ENCODE peak calls at places on chromosomes 2 and 18, in ten cellular contexts. One of them, this sample, is unnamed.

GRCh38 chr2:64652231-64653173 is 1.2 kb downstream of the SERTAD2 start:
- DNase-seq in fibroblast of the aortic adventitia: peak
- DNase-seq in colonic mucosa: peak
- DNase-seq in AG10803: peak
- DNase-seq in stomach: no peak
- DNase-seq in IMR-90: peak
- DNase-seq in ovary: peak
- DNase-seq in GM23338: peak
- DNase-seq in GM12865: peak
- DNase-seq in choroid plexus epithelial cell: peak
- DNase-seq in this sample: peak

GRCh38 chr2:98346259-98347236 is at the start of gene CNGA3:
- DNase-seq in AG10803: peak
- DNase-seq in ovary: no peak
- DNase-seq in GM12865: no peak
- DNase-seq in fibroblast of the aortic adventitia: peak
- DNase-seq in colonic mucosa: no peak
- DNase-seq in choroid plexus epithelial cell: peak
- DNase-seq in GM23338: peak
- DNase-seq in IMR-90: peak
- DNase-seq in stomach: no peak
- DNase-seq in this sample: peak

GRCh38 chr2:437180-437579 is 149.3 kb upstream of the ALKAL2 start:
- DNase-seq in IMR-90: no peak
- DNase-seq in colonic mucosa: no peak
- DNase-seq in AG10803: no peak
- DNase-seq in choroid plexus epithelial cell: no peak
- DNase-seq in GM12865: no peak
- DNase-seq in ovary: no peak
- DNase-seq in GM23338: no peak
- DNase-seq in stomach: no peak
- DNase-seq in fibroblast of the aortic adventitia: no peak
- DNase-seq in this sample: no peak

GRCh38 chr2:140528982-140529381 is 1601.8 kb downstream of the LRP1B start:
- DNase-seq in colonic mucosa: no peak
- DNase-seq in GM23338: no peak
- DNase-seq in fibroblast of the aortic adventitia: no peak
- DNase-seq in GM12865: no peak
- DNase-seq in ovary: no peak
- DNase-seq in IMR-90: no peak
- DNase-seq in choroid plexus epithelial cell: peak
- DNase-seq in AG10803: no peak
- DNase-seq in stomach: no peak
- DNase-seq in this sample: no peak

GRCh38 chr2:164717000-164717597 is 95.8 kb upstream of the GRB14 start:
- DNase-seq in GM23338: peak
- DNase-seq in GM12865: no peak
- DNase-seq in fibroblast of the aortic adventitia: peak
- DNase-seq in AG10803: peak
- DNase-seq in ovary: no peak
- DNase-seq in colonic mucosa: no peak
- DNase-seq in stomach: no peak
- DNase-seq in IMR-90: peak
- DNase-seq in choroid plexus epithelial cell: peak
- DNase-seq in this sample: peak

GRCh38 chr2:70460333-70460732 is 93.3 kb downstream of the TGFA start:
- DNase-seq in ovary: no peak
- DNase-seq in GM23338: peak
- DNase-seq in GM12865: no peak
- DNase-seq in IMR-90: no peak
- DNase-seq in choroid plexus epithelial cell: no peak
- DNase-seq in colonic mucosa: no peak
- DNase-seq in AG10803: no peak
- DNase-seq in fibroblast of the aortic adventitia: no peak
- DNase-seq in stomach: no peak
- DNase-seq in this sample: no peak

GRCh38 chr2:230932556-230933511 is 7.8 kb upstream of the GPR55 start:
- DNase-seq in GM23338: no peak
- DNase-seq in choroid plexus epithelial cell: peak
- DNase-seq in fibroblast of the aortic adventitia: peak
- DNase-seq in stomach: peak
- DNase-seq in GM12865: no peak
- DNase-seq in ovary: peak
- DNase-seq in AG10803: peak
- DNase-seq in IMR-90: peak
- DNase-seq in colonic mucosa: no peak
- DNase-seq in this sample: peak

GRCh38 chr2:68943581-68944568 is 8.8 kb downstream of the GKN2 start:
- DNase-seq in choroid plexus epithelial cell: peak
- DNase-seq in GM23338: peak
- DNase-seq in IMR-90: peak
- DNase-seq in stomach: peak
- DNase-seq in colonic mucosa: peak
- DNase-seq in AG10803: peak
- DNase-seq in fibroblast of the aortic adventitia: peak
- DNase-seq in GM12865: peak
- DNase-seq in ovary: peak
- DNase-seq in this sample: peak

GRCh38 chr18:27901424-27902226 is 275.3 kb downstream of the CDH2 start:
- DNase-seq in AG10803: no peak
- DNase-seq in IMR-90: no peak
- DNase-seq in stomach: no peak
- DNase-seq in GM23338: no peak
- DNase-seq in GM12865: no peak
- DNase-seq in choroid plexus epithelial cell: no peak
- DNase-seq in colonic mucosa: no peak
- DNase-seq in fibroblast of the aortic adventitia: no peak
- DNase-seq in ovary: no peak
- DNase-seq in this sample: no peak

GRCh38 chr18:35661483-35662146 is 80.1 kb downstream of the GALNT1 start:
- DNase-seq in IMR-90: no peak
- DNase-seq in GM23338: peak
- DNase-seq in colonic mucosa: no peak
- DNase-seq in fibroblast of the aortic adventitia: peak
- DNase-seq in ovary: no peak
- DNase-seq in stomach: no peak
- DNase-seq in choroid plexus epithelial cell: no peak
- DNase-seq in GM12865: peak
- DNase-seq in AG10803: no peak
- DNase-seq in this sample: peak

GRCh38 chr2:204691911-204692510 is 146.7 kb downstream of the PARD3B start:
- DNase-seq in GM23338: peak
- DNase-seq in IMR-90: peak
- DNase-seq in GM12865: peak
- DNase-seq in AG10803: peak
- DNase-seq in ovary: peak
- DNase-seq in choroid plexus epithelial cell: peak
- DNase-seq in stomach: peak
- DNase-seq in fibroblast of the aortic adventitia: peak
- DNase-seq in colonic mucosa: peak
- DNase-seq in this sample: peak

GRCh38 chr2:46458763-46459505 is 20.4 kb upstream of the TMEM247 start:
- DNase-seq in IMR-90: no peak
- DNase-seq in fibroblast of the aortic adventitia: no peak
- DNase-seq in GM12865: no peak
- DNase-seq in choroid plexus epithelial cell: no peak
- DNase-seq in GM23338: no peak
- DNase-seq in stomach: no peak
- DNase-seq in ovary: no peak
- DNase-seq in AG10803: no peak
- DNase-seq in colonic mucosa: no peak
- DNase-seq in this sample: no peak

GRCh38 chr2:220152281-220152680 is 524.9 kb downstream of the SLC4A3 start:
- DNase-seq in GM23338: no peak
- DNase-seq in AG10803: peak
- DNase-seq in ovary: no peak
- DNase-seq in GM12865: no peak
- DNase-seq in IMR-90: no peak
- DNase-seq in choroid plexus epithelial cell: no peak
- DNase-seq in stomach: no peak
- DNase-seq in fibroblast of the aortic adventitia: no peak
- DNase-seq in colonic mucosa: no peak
- DNase-seq in this sample: no peak

GRCh38 chr2:151007365-151007764 is 254.3 kb downstream of the RBM43 start:
- DNase-seq in ovary: no peak
- DNase-seq in GM23338: no peak
- DNase-seq in GM12865: no peak
- DNase-seq in IMR-90: peak
- DNase-seq in stomach: no peak
- DNase-seq in AG10803: peak
- DNase-seq in colonic mucosa: no peak
- DNase-seq in fibroblast of the aortic adventitia: no peak
- DNase-seq in choroid plexus epithelial cell: no peak
- DNase-seq in this sample: no peak
- H3K4me3 ChIP-seq in ovary: no peak
- H3K4me3 ChIP-seq in GM23338: no peak
- H3K4me3 ChIP-seq in GM12865: no peak
- H3K4me3 ChIP-seq in IMR-90: no peak
- H3K4me3 ChIP-seq in stomach: no peak
- H3K4me3 ChIP-seq in AG10803: no peak
- H3K4me3 ChIP-seq in colonic mucosa: no peak
- H3K4me3 ChIP-seq in fibroblast of the aortic adventitia: no peak
- H3K4me3 ChIP-seq in choroid plexus epithelial cell: no peak
- H3K4me3 ChIP-seq in this sample: no peak

DNA sequence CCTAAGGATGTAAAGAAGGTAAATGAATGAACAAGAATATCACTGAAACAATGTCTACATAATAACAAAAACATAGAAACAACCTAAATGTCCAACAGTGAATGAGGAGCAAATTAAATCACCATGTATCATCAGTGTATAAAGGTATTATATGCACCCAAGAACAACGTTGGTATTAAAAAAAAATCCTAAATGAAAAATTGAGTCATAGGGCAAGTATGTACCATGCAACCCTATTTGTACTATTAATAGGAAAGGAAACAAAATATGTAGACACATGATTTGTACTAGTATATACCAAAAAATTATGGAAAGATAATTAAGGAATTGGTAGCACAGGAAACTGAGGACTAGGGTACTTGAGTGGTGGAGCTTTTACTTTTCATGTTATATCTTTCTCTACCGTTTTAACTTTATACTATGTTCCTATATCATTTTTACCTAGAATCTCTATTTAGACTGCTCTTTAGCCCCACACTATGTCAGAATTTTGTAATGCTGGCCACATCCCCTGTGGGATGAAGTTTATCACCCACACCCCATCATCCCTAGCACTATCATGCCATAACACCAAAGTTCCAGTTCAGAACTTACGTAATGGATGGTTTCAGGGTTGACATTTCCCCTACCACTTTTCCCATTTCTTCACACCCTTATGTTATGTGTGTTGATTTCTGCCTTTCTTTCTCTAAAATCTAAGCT is 25.6 kb downstream of the IKZF2 start:
- DNase-seq in GM23338: no peak
- DNase-seq in colonic mucosa: no peak
- DNase-seq in fibroblast of the aortic adventitia: peak
- DNase-seq in ovary: no peak
- DNase-seq in AG10803: no peak
- DNase-seq in choroid plexus epithelial cell: peak
- DNase-seq in GM12865: no peak
- DNase-seq in IMR-90: peak
- DNase-seq in stomach: no peak
- DNase-seq in this sample: no peak
- TF ChIP-seq CTCF in GM23338: no peak
- TF ChIP-seq CTCF in colonic mucosa: no peak
- TF ChIP-seq CTCF in fibroblast of the aortic adventitia: no peak
- TF ChIP-seq CTCF in ovary: no peak
- TF ChIP-seq CTCF in AG10803: no peak
- TF ChIP-seq CTCF in choroid plexus epithelial cell: peak
- TF ChIP-seq CTCF in GM12865: no peak
- TF ChIP-seq CTCF in IMR-90: no peak
- TF ChIP-seq CTCF in stomach: no peak
- TF ChIP-seq CTCF in this sample: no peak

GRCh38 chr2:173146590-173146989 is 70.9 kb downstream of the MAP3K20 start:
- DNase-seq in IMR-90: peak
- DNase-seq in GM23338: no peak
- DNase-seq in GM12865: peak
- DNase-seq in fibroblast of the aortic adventitia: no peak
- DNase-seq in stomach: no peak
- DNase-seq in ovary: no peak
- DNase-seq in colonic mucosa: no peak
- DNase-seq in AG10803: no peak
- DNase-seq in choroid plexus epithelial cell: peak
- DNase-seq in this sample: peak

GRCh38 chr2:173149491-173149890 is 73.8 kb downstream of the MAP3K20 start:
- DNase-seq in AG10803: no peak
- DNase-seq in IMR-90: no peak
- DNase-seq in GM23338: no peak
- DNase-seq in fibroblast of the aortic adventitia: no peak
- DNase-seq in choroid plexus epithelial cell: peak
- DNase-seq in colonic mucosa: no peak
- DNase-seq in GM12865: no peak
- DNase-seq in ovary: no peak
- DNase-seq in stomach: no peak
- DNase-seq in this sample: no peak

GRCh38 chr2:173150087-173150486 is 74.4 kb downstream of the MAP3K20 start:
- DNase-seq in GM12865: no peak
- DNase-seq in fibroblast of the aortic adventitia: peak
- DNase-seq in AG10803: peak
- DNase-seq in stomach: no peak
- DNase-seq in colonic mucosa: no peak
- DNase-seq in choroid plexus epithelial cell: peak
- DNase-seq in GM23338: no peak
- DNase-seq in IMR-90: peak
- DNase-seq in ovary: no peak
- DNase-seq in this sample: no peak

GRCh38 chr2:173150963-173151362 is 75.3 kb downstream of the MAP3K20 start:
- DNase-seq in fibroblast of the aortic adventitia: no peak
- DNase-seq in ovary: no peak
- DNase-seq in AG10803: no peak
- DNase-seq in GM23338: no peak
- DNase-seq in GM12865: no peak
- DNase-seq in colonic mucosa: no peak
- DNase-seq in choroid plexus epithelial cell: no peak
- DNase-seq in IMR-90: peak
- DNase-seq in stomach: no peak
- DNase-seq in this sample: no peak

GRCh38 chr2:173148520-173148919 is 72.9 kb downstream of the MAP3K20 start:
- DNase-seq in stomach: no peak
- DNase-seq in GM12865: no peak
- DNase-seq in colonic mucosa: no peak
- DNase-seq in GM23338: no peak
- DNase-seq in IMR-90: peak
- DNase-seq in ovary: no peak
- DNase-seq in fibroblast of the aortic adventitia: no peak
- DNase-seq in AG10803: peak
- DNase-seq in choroid plexus epithelial cell: peak
- DNase-seq in this sample: peak
- H3K4me3 ChIP-seq in stomach: no peak
- H3K4me3 ChIP-seq in GM12865: no peak
- H3K4me3 ChIP-seq in colonic mucosa: no peak
- H3K4me3 ChIP-seq in GM23338: no peak
- H3K4me3 ChIP-seq in IMR-90: no peak
- H3K4me3 ChIP-seq in ovary: no peak
- H3K4me3 ChIP-seq in fibroblast of the aortic adventitia: no peak
- H3K4me3 ChIP-seq in AG10803: no peak
- H3K4me3 ChIP-seq in choroid plexus epithelial cell: no peak
- H3K4me3 ChIP-seq in this sample: no peak

DNA sequence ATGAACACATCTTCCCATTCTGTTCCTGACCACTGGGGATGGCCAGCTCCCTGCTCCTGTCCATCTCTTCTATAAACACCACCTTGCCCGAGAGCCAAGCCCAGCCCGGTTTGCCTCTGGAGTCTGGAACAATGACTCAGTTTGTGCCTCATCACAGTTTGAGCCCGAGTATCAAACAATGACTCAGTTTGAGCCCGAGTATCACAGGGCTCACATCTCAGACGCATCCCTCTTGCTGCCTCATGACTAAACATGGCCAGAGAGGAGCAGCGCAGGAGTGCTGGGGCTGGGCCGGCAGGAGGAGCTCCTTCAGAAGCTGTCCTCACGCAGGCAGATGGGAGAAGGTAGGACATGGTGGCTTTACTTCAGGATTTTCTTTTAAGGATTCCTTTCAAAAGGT is 68.7 kb downstream of the PXDN start:
- DNase-seq in fibroblast of the aortic adventitia: peak
- DNase-seq in GM23338: no peak
- DNase-seq in GM12865: no peak
- DNase-seq in choroid plexus epithelial cell: peak
- DNase-seq in IMR-90: peak
- DNase-seq in stomach: peak
- DNase-seq in AG10803: peak
- DNase-seq in ovary: peak
- DNase-seq in colonic mucosa: no peak
- DNase-seq in this sample: peak
- TF ChIP-seq CTCF in fibroblast of the aortic adventitia: peak
- TF ChIP-seq CTCF in GM23338: no peak
- TF ChIP-seq CTCF in GM12865: no peak
- TF ChIP-seq CTCF in choroid plexus epithelial cell: peak
- TF ChIP-seq CTCF in IMR-90: peak
- TF ChIP-seq CTCF in stomach: no peak
- TF ChIP-seq CTCF in AG10803: peak
- TF ChIP-seq CTCF in ovary: peak
- TF ChIP-seq CTCF in colonic mucosa: no peak
- TF ChIP-seq CTCF in this sample: peak